ENCODE peak calls at places on chromosomes 11 and 22, in four cellular contexts. D is WTC11; G is stimulated activated naive B cell treated with anti-CD40 and anti-IgM and Interleukin-4, amounts not matched to agents 10 μg/mL and 1 μg/mL and 100 μg/mL, for 72 hours; S is activated naive CD8-positive, alpha-beta T cell treated with anti-CD3 and anti-CD28 coated beads, Interleukin-2, amount 50 U/mL, for 24 hours. P is an unnamed sample.
A peak's percentile ranks its signal among the peaks of the same experiment; 100 is the strongest.

GRCh38 chr11:126561327-126561893 is 205.9 kb downstream of the ST3GAL4 start:
- ATAC-seq in D (peak; percentile 57), G (no peak), S (no peak), P (no peak)

GRCh38 chr22:42414565-42415298 is 17.5 kb downstream of the NFAM1 start:
- ATAC-seq in D (no peak), G (no peak), S (no peak), P (no peak)

GRCh38 chr11:128303383-128303782 is 284.0 kb downstream of the ETS1 start:
- ATAC-seq in D (no peak), G (no peak), S (no peak), P (no peak)

GRCh38 chr22:36211237-36211881 is 9.8 kb upstream of the APOL4 start:
- ATAC-seq in D (no peak), G (no peak), S (no peak), P (no peak)

GRCh38 chr22:45341503-45341902 is 31.8 kb downstream of the FAM118A start:
- ATAC-seq in D (no peak), G (peak; percentile 27), S (peak; percentile 99), P (no peak)

GRCh38 chr11:71482216-71482615 is 29.2 kb downstream of the NADSYN1 start:
- ATAC-seq in D (no peak), G (no peak), S (no peak), P (no peak)

GRCh38 chr11:132988381-132988780 is 543.9 kb downstream of the OPCML start:
- ATAC-seq in D (no peak), G (no peak), S (no peak), P (no peak)

GRCh38 chr11:14374922-14375630 is 16.1 kb upstream of the RRAS2 start:
- ATAC-seq in D (peak; percentile 97), G (no peak), S (peak; percentile 41), P (no peak)

GRCh38 chr11:11620251-11620965 is 1.4 kb downstream of the GALNT18 start:
- ATAC-seq in D (peak; percentile 49), G (no peak), S (no peak), P (peak; percentile 71)

GRCh38 chr11:70680781-70681281 is 282.5 kb downstream of the CTTN start:
- ATAC-seq in D (no peak), G (no peak), S (peak; percentile 62), P (no peak)

GRCh38 chr11:90639687-90640086 is 416.8 kb upstream of the CHORDC1 start:
- ATAC-seq in D (peak; percentile 79), G (no peak), S (no peak), P (no peak)